ENCODE peak calls at places on chromosomes 3 and 15, in six cellular contexts. One of them, this sample, is unnamed.
A peak's percentile ranks its signal among the peaks of the same experiment; 100 is the strongest.

GRCh38 chr3:50124363-50125226 is 30.5 kb upstream of the SEMA3F start:
- DNase-seq in fibroblast of mammary gland: no peak
- DNase-seq in mucosa of descending colon: no peak
- DNase-seq in heart right ventricle: no peak
- DNase-seq in PC-3: no peak
- DNase-seq in cardiac fibroblast: no peak
- DNase-seq in this sample: peak; percentile 32

GRCh38 chr3:63824309-63824708 is 5.2 kb downstream of the C3orf49 start:
- DNase-seq in fibroblast of mammary gland: peak; percentile 57
- DNase-seq in mucosa of descending colon: no peak
- DNase-seq in heart right ventricle: no peak
- DNase-seq in PC-3: peak; percentile 66
- DNase-seq in cardiac fibroblast: no peak
- DNase-seq in this sample: peak; percentile 98

GRCh38 chr15:53910236-53910849 is 67.9 kb upstream of the UNC13C start:
- DNase-seq in fibroblast of mammary gland: no peak
- DNase-seq in mucosa of descending colon: no peak
- DNase-seq in heart right ventricle: no peak
- DNase-seq in PC-3: peak; percentile 66
- DNase-seq in cardiac fibroblast: no peak
- DNase-seq in this sample: peak; percentile 96

GRCh38 chr15:71424765-71425164 is 309.5 kb downstream of the THSD4 start:
- DNase-seq in fibroblast of mammary gland: peak; percentile 32
- DNase-seq in mucosa of descending colon: no peak
- DNase-seq in heart right ventricle: no peak
- DNase-seq in PC-3: peak; percentile 0
- DNase-seq in cardiac fibroblast: no peak
- DNase-seq in this sample: no peak

GRCh38 chr3:72255191-72255590 is 470.2 kb upstream of the PROK2 start:
- DNase-seq in fibroblast of mammary gland: peak; percentile 31
- DNase-seq in mucosa of descending colon: no peak
- DNase-seq in heart right ventricle: peak; percentile 55
- DNase-seq in PC-3: no peak
- DNase-seq in cardiac fibroblast: peak; percentile 68
- DNase-seq in this sample: no peak

GRCh38 chr3:194103475-194103874 is 32.5 kb upstream of the HES1 start:
- DNase-seq in fibroblast of mammary gland: no peak
- DNase-seq in mucosa of descending colon: no peak
- DNase-seq in heart right ventricle: no peak
- DNase-seq in PC-3: no peak
- DNase-seq in cardiac fibroblast: no peak
- DNase-seq in this sample: no peak

GRCh38 chr15:84911879-84912660 is 27.6 kb downstream of the SLC28A1 start:
- DNase-seq in fibroblast of mammary gland: peak; percentile 100
- DNase-seq in mucosa of descending colon: peak; percentile 72
- DNase-seq in heart right ventricle: peak; percentile 94
- DNase-seq in PC-3: peak; percentile 96
- DNase-seq in cardiac fibroblast: peak; percentile 100
- DNase-seq in this sample: peak; percentile 79

GRCh38 chr15:48671381-48672022 is 26.0 kb upstream of the FBN1 start:
- DNase-seq in fibroblast of mammary gland: peak; percentile 99
- DNase-seq in mucosa of descending colon: no peak
- DNase-seq in heart right ventricle: peak; percentile 57
- DNase-seq in PC-3: peak; percentile 73
- DNase-seq in cardiac fibroblast: peak; percentile 88
- DNase-seq in this sample: peak; percentile 91

GRCh38 chr3:136249593-136250225 is 431 bp upstream of the PCCB start:
- DNase-seq in fibroblast of mammary gland: no peak
- DNase-seq in mucosa of descending colon: no peak
- DNase-seq in heart right ventricle: no peak
- DNase-seq in PC-3: no peak
- DNase-seq in cardiac fibroblast: no peak
- DNase-seq in this sample: peak; percentile 29

GRCh38 chr15:80727196-80727595 is 32.1 kb downstream of the ABHD17C start:
- DNase-seq in fibroblast of mammary gland: no peak
- DNase-seq in mucosa of descending colon: no peak
- DNase-seq in heart right ventricle: no peak
- DNase-seq in PC-3: no peak
- DNase-seq in cardiac fibroblast: no peak
- DNase-seq in this sample: no peak

GRCh38 chr3:14457999-14458398 is 55.6 kb downstream of the SLC6A6 start:
- DNase-seq in fibroblast of mammary gland: no peak
- DNase-seq in mucosa of descending colon: peak; percentile 37
- DNase-seq in heart right ventricle: no peak
- DNase-seq in PC-3: no peak
- DNase-seq in cardiac fibroblast: no peak
- DNase-seq in this sample: no peak

GRCh38 chr3:28915711-28916481 is 365.0 kb upstream of the RBMS3 start:
- DNase-seq in fibroblast of mammary gland: peak; percentile 81
- DNase-seq in mucosa of descending colon: no peak
- DNase-seq in heart right ventricle: peak; percentile 5
- DNase-seq in PC-3: peak; percentile 68
- DNase-seq in cardiac fibroblast: peak; percentile 80
- DNase-seq in this sample: peak; percentile 95

GRCh38 chr3:77524467-77524866 is 484.6 kb downstream of the ROBO2 start:
- DNase-seq in fibroblast of mammary gland: no peak
- DNase-seq in mucosa of descending colon: no peak
- DNase-seq in heart right ventricle: no peak
- DNase-seq in PC-3: no peak
- DNase-seq in cardiac fibroblast: no peak
- DNase-seq in this sample: no peak

GRCh38 chr3:61885414-61885813 is 324.0 kb downstream of the PTPRG start:
- DNase-seq in fibroblast of mammary gland: no peak
- DNase-seq in mucosa of descending colon: no peak
- DNase-seq in heart right ventricle: no peak
- DNase-seq in PC-3: no peak
- DNase-seq in cardiac fibroblast: no peak
- DNase-seq in this sample: no peak

GRCh38 chr3:9201278-9201677 is 48.2 kb downstream of the SRGAP3 start:
- DNase-seq in fibroblast of mammary gland: peak; percentile 71
- DNase-seq in mucosa of descending colon: no peak
- DNase-seq in heart right ventricle: no peak
- DNase-seq in PC-3: no peak
- DNase-seq in cardiac fibroblast: no peak
- DNase-seq in this sample: no peak

GRCh38 chr3:20250314-20250713 is 64.3 kb upstream of the SGO1 start:
- DNase-seq in fibroblast of mammary gland: no peak
- DNase-seq in mucosa of descending colon: no peak
- DNase-seq in heart right ventricle: no peak
- DNase-seq in PC-3: no peak
- DNase-seq in cardiac fibroblast: no peak
- DNase-seq in this sample: no peak

GRCh38 chr3:160401301-160402095 is 2.0 kb downstream of the SMC4 start:
- DNase-seq in fibroblast of mammary gland: peak; percentile 71
- DNase-seq in mucosa of descending colon: no peak
- DNase-seq in heart right ventricle: peak; percentile 17
- DNase-seq in PC-3: peak; percentile 67
- DNase-seq in cardiac fibroblast: peak; percentile 89
- DNase-seq in this sample: peak; percentile 71

GRCh38 chr15:42048821-42049200 is 28.0 kb upstream of the PLA2G4E start:
- DNase-seq in fibroblast of mammary gland: no peak
- DNase-seq in mucosa of descending colon: no peak
- DNase-seq in heart right ventricle: no peak
- DNase-seq in PC-3: no peak
- DNase-seq in cardiac fibroblast: no peak
- DNase-seq in this sample: peak; percentile 62

GRCh38 chr15:90883526-90883931 is 775 bp upstream of the FES start:
- DNase-seq in fibroblast of mammary gland: no peak
- DNase-seq in mucosa of descending colon: peak; percentile 53
- DNase-seq in heart right ventricle: no peak
- DNase-seq in PC-3: no peak
- DNase-seq in cardiac fibroblast: no peak
- DNase-seq in this sample: no peak

GRCh38 chr3:148938931-148939330 is 52.4 kb upstream of the GYG1 start:
- DNase-seq in fibroblast of mammary gland: no peak
- DNase-seq in mucosa of descending colon: no peak
- DNase-seq in heart right ventricle: no peak
- DNase-seq in PC-3: no peak
- DNase-seq in cardiac fibroblast: no peak
- DNase-seq in this sample: no peak

GRCh38 chr3:187903697-187904096 is 158.4 kb upstream of the BCL6 start:
- DNase-seq in fibroblast of mammary gland: no peak
- DNase-seq in mucosa of descending colon: no peak
- DNase-seq in heart right ventricle: no peak
- DNase-seq in PC-3: no peak
- DNase-seq in cardiac fibroblast: no peak
- DNase-seq in this sample: no peak

GRCh38 chr3:187900961-187901755 is 155.9 kb upstream of the BCL6 start:
- DNase-seq in fibroblast of mammary gland: no peak
- DNase-seq in mucosa of descending colon: no peak
- DNase-seq in heart right ventricle: no peak
- DNase-seq in PC-3: no peak
- DNase-seq in cardiac fibroblast: no peak
- DNase-seq in this sample: no peak

GRCh38 chr3:187899246-187899645 is 154.0 kb upstream of the BCL6 start:
- DNase-seq in fibroblast of mammary gland: no peak
- DNase-seq in mucosa of descending colon: no peak
- DNase-seq in heart right ventricle: no peak
- DNase-seq in PC-3: no peak
- DNase-seq in cardiac fibroblast: no peak
- DNase-seq in this sample: no peak

GRCh38 chr3:187902938-187903337 is 157.7 kb upstream of the BCL6 start:
- DNase-seq in fibroblast of mammary gland: peak; percentile 35
- DNase-seq in mucosa of descending colon: no peak
- DNase-seq in heart right ventricle: no peak
- DNase-seq in PC-3: peak; percentile 37
- DNase-seq in cardiac fibroblast: no peak
- DNase-seq in this sample: no peak

DNA sequence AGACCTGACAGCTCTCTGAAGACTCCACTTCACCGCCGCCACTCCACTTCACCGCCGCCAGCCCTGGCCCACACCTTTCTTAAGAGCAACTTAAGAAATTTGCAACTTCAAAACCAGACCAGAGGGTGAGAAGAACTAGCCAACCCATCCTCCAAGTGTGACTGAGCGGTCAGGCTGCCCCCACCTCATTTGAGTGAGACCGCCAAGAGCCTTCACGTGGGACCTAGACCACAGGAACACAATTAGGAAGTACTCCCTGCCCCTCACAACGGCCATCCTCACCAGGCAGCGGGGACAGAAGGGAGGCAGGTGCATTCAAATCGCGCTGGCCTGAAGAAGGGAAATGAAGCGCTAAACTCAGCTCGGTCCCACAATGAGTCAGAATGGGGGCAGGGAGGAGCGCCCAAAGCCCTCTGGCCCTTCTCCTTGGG is 156.8 kb upstream of the BCL6 start:
- DNase-seq in fibroblast of mammary gland: no peak
- DNase-seq in mucosa of descending colon: no peak
- DNase-seq in heart right ventricle: no peak
- DNase-seq in PC-3: no peak
- DNase-seq in cardiac fibroblast: no peak
- DNase-seq in this sample: no peak
- H3K4me3 ChIP-seq in fibroblast of mammary gland: no peak overlapping the region
- H3K4me3 ChIP-seq in mucosa of descending colon: no peak overlapping the region
- H3K4me3 ChIP-seq in heart right ventricle: no peak overlapping the region
- H3K4me3 ChIP-seq in PC-3: no peak overlapping the region
- H3K4me3 ChIP-seq in cardiac fibroblast: no peak overlapping the region
- H3K4me3 ChIP-seq in this sample: no peak overlapping the region

DNA sequence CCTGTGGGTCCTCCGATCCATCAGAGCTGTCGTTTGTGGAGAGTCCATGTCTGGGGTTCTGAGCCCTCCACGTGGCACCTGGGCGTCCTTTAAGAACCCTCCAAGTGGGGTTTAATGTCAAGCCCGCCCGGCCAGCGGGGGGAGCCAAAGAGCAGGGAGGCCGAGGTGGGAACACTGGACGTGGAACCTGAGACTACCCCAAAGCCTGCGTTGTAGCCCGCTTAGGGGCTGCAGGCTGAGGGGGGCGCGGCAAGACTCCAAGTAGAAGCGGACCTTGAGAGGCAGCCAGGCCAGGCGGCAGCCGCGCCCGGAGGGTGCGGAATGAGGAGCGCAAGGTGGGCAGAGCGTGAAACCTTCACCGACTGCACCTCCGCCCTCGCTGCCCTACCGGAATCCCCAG is 126.2 kb upstream of the ATP10A start:
- DNase-seq in fibroblast of mammary gland: no peak
- DNase-seq in mucosa of descending colon: no peak
- DNase-seq in heart right ventricle: no peak
- DNase-seq in PC-3: no peak
- DNase-seq in cardiac fibroblast: no peak
- DNase-seq in this sample: no peak
- TF ChIP-seq CTCF in fibroblast of mammary gland: no peak
- TF ChIP-seq CTCF in mucosa of descending colon: no peak
- TF ChIP-seq CTCF in heart right ventricle: no peak
- TF ChIP-seq CTCF in PC-3: no peak
- TF ChIP-seq CTCF in cardiac fibroblast: no peak
- TF ChIP-seq CTCF in this sample: no peak

GRCh38 chr15:96321422-96322391 is 8.8 kb upstream of the NR2F2 start:
- DNase-seq in fibroblast of mammary gland: peak; percentile 26
- DNase-seq in mucosa of descending colon: no peak
- DNase-seq in heart right ventricle: peak; percentile 23
- DNase-seq in PC-3: peak; percentile 16
- DNase-seq in cardiac fibroblast: peak; percentile 48
- DNase-seq in this sample: peak; percentile 70
- H3K4me3 ChIP-seq in fibroblast of mammary gland: peak overlapping the region; percentile 40
- H3K4me3 ChIP-seq in mucosa of descending colon: no peak overlapping the region
- H3K4me3 ChIP-seq in heart right ventricle: peak overlapping the region; percentile 58
- H3K4me3 ChIP-seq in PC-3: peak overlapping the region; percentile 66
- H3K4me3 ChIP-seq in cardiac fibroblast: peak overlapping the region; percentile 33
- H3K4me3 ChIP-seq in this sample: peak overlapping the region; percentile 56

GRCh38 chr3:56126632-56127031 is 341.6 kb downstream of the ERC2 start:
- DNase-seq in fibroblast of mammary gland: no peak
- DNase-seq in mucosa of descending colon: no peak
- DNase-seq in heart right ventricle: no peak
- DNase-seq in PC-3: no peak
- DNase-seq in cardiac fibroblast: no peak
- DNase-seq in this sample: no peak

GRCh38 chr3:56125358-56126005 is 342.8 kb downstream of the ERC2 start:
- DNase-seq in fibroblast of mammary gland: peak; percentile 77
- DNase-seq in mucosa of descending colon: no peak
- DNase-seq in heart right ventricle: no peak
- DNase-seq in PC-3: peak; percentile 57
- DNase-seq in cardiac fibroblast: peak; percentile 44
- DNase-seq in this sample: peak; percentile 60

GRCh38 chr3:56124546-56124945 is 343.7 kb downstream of the ERC2 start:
- DNase-seq in fibroblast of mammary gland: no peak
- DNase-seq in mucosa of descending colon: no peak
- DNase-seq in heart right ventricle: no peak
- DNase-seq in PC-3: no peak
- DNase-seq in cardiac fibroblast: no peak
- DNase-seq in this sample: no peak

GRCh38 chr3:56122911-56123310 is 345.4 kb downstream of the ERC2 start:
- DNase-seq in fibroblast of mammary gland: no peak
- DNase-seq in mucosa of descending colon: no peak
- DNase-seq in heart right ventricle: no peak
- DNase-seq in PC-3: no peak
- DNase-seq in cardiac fibroblast: no peak
- DNase-seq in this sample: no peak

GRCh38 chr3:56123487-56123886 is 344.8 kb downstream of the ERC2 start:
- DNase-seq in fibroblast of mammary gland: no peak
- DNase-seq in mucosa of descending colon: no peak
- DNase-seq in heart right ventricle: no peak
- DNase-seq in PC-3: no peak
- DNase-seq in cardiac fibroblast: no peak
- DNase-seq in this sample: no peak
- TF ChIP-seq CTCF in fibroblast of mammary gland: no peak
- TF ChIP-seq CTCF in mucosa of descending colon: no peak
- TF ChIP-seq CTCF in heart right ventricle: no peak
- TF ChIP-seq CTCF in PC-3: no peak
- TF ChIP-seq CTCF in cardiac fibroblast: no peak
- TF ChIP-seq CTCF in this sample: no peak